ENCODE peak calls at places on chromosome 10, in ten cellular contexts. H is suprapubic skin, C is GM12878, M is transverse colon, V is A549, R is SK-N-SH, J is upper lobe of left lung, O is tibial nerve, Z is stomach, A is K562. X is an unnamed sample. For H3K4me1, the result is how much of the 10 kb centered on the place peaks cover.

GRCh38 chr10:73956476-73957338 is 41.2 kb upstream of the VCL start:
- DNase-seq in H (no peak), C (peak), M (no peak), V (no peak), R (no peak), J (no peak), O (no peak), Z (no peak), A (peak), X (no peak)

GRCh38 chr10:14659626-14660196 is 115.0 kb downstream of the FAM107B start:
- DNase-seq in H (no peak), C (peak), M (peak), V (no peak), R (no peak), J (no peak), O (no peak), Z (peak), A (no peak), X (no peak)

GRCh38 chr10:131546086-131546810 is 234.7 kb upstream of the TCERG1L start:
- DNase-seq in H (no peak), C (no peak), M (no peak), V (no peak), R (no peak), J (no peak), O (no peak), Z (no peak), A (no peak), X (no peak)

GRCh38 chr10:132434405-132435005 is 37.5 kb downstream of the PWWP2B start:
- DNase-seq in H (no peak), C (no peak), M (no peak), V (no peak), R (peak), J (peak), O (no peak), Z (no peak), A (peak), X (no peak)

GRCh38 chr10:72846225-72846624 is 47.3 kb upstream of the OIT3 start:
- DNase-seq in H (no peak), C (no peak), M (no peak), V (peak), R (no peak), J (no peak), O (no peak), Z (no peak), A (no peak), X (no peak)

GRCh38 chr10:114987995-114988394 is 50.0 kb downstream of the TRUB1 start:
- DNase-seq in H (no peak), C (no peak), M (no peak), V (no peak), R (no peak), J (no peak), O (no peak), Z (no peak), A (no peak), X (no peak)

GRCh38 chr10:24617771-24618396 is 105.8 kb downstream of the ARHGAP21 start:
- DNase-seq in H (no peak), C (no peak), M (peak), V (peak), R (peak), J (no peak), O (peak), Z (peak), A (peak), X (peak)

GRCh38 chr10:117653170-117653515 is 110.6 kb downstream of the EMX2 start:
- DNase-seq in H (no peak), C (peak), M (no peak), V (peak), R (no peak), J (no peak), O (no peak), Z (no peak), A (no peak), X (no peak)

GRCh38 chr10:51170518-51171245 is 96.4 kb downstream of the PRKG1 start:
- DNase-seq in H (no peak), C (no peak), M (no peak), V (no peak), R (no peak), J (no peak), O (no peak), Z (no peak), A (no peak), X (no peak)

GRCh38 chr10:97235353-97235752 is 49.6 kb upstream of the SLIT1 start:
- DNase-seq in H (no peak), C (no peak), M (no peak), V (no peak), R (no peak), J (no peak), O (no peak), Z (no peak), A (no peak), X (no peak)

GRCh38 chr10:90751107-90751997 is 106.5 kb downstream of the HTR7 start:
- DNase-seq in H (no peak), C (peak), M (peak), V (peak), R (peak), J (no peak), O (peak), Z (no peak), A (peak), X (no peak)

GRCh38 chr10:19706904-19707303 is 109.3 kb upstream of the PLXDC2 start:
- DNase-seq in H (no peak), C (no peak), M (no peak), V (no peak), R (no peak), J (no peak), O (no peak), Z (no peak), A (no peak), X (no peak)

GRCh38 chr10:14491814-14492213 is 161.1 kb upstream of the FRMD4A start:
- DNase-seq in H (no peak), C (no peak), M (no peak), V (no peak), R (no peak), J (no peak), O (no peak), Z (no peak), A (no peak), X (no peak)

GRCh38 chr10:58326967-58327381 is 7.8 kb upstream of the UBE2D1 start:
- DNase-seq in H (peak), C (no peak), M (no peak), V (no peak), R (no peak), J (peak), O (peak), Z (no peak), A (no peak), X (peak)

GRCh38 chr10:22230331-22230833 is 12.6 kb upstream of the EBLN1 start:
- DNase-seq in H (no peak), C (no peak), M (no peak), V (peak), R (peak), J (no peak), O (no peak), Z (no peak), A (peak), X (no peak)

GRCh38 chr10:123135415-123136141 is at the start of gene HMX3:
- DNase-seq in H (no peak), C (no peak), M (no peak), V (peak), R (peak), J (peak), O (no peak), Z (no peak), A (peak), X (no peak)

GRCh38 chr10:59434463-59435326 is 72.3 kb upstream of the FAM13C start:
- DNase-seq in H (no peak), C (no peak), M (no peak), V (no peak), R (no peak), J (no peak), O (no peak), Z (no peak), A (no peak), X (no peak)

GRCh38 chr10:123109466-123109865 is 26.3 kb upstream of the HMX3 start:
- DNase-seq in H (no peak), C (no peak), M (no peak), V (no peak), R (no peak), J (no peak), O (no peak), Z (no peak), A (no peak), X (no peak)

GRCh38 chr10:79358811-79359210 is 11.5 kb downstream of the PPIF start:
- DNase-seq in H (no peak), C (no peak), M (peak), V (no peak), R (no peak), J (no peak), O (no peak), Z (peak), A (no peak), X (no peak)

DNA sequence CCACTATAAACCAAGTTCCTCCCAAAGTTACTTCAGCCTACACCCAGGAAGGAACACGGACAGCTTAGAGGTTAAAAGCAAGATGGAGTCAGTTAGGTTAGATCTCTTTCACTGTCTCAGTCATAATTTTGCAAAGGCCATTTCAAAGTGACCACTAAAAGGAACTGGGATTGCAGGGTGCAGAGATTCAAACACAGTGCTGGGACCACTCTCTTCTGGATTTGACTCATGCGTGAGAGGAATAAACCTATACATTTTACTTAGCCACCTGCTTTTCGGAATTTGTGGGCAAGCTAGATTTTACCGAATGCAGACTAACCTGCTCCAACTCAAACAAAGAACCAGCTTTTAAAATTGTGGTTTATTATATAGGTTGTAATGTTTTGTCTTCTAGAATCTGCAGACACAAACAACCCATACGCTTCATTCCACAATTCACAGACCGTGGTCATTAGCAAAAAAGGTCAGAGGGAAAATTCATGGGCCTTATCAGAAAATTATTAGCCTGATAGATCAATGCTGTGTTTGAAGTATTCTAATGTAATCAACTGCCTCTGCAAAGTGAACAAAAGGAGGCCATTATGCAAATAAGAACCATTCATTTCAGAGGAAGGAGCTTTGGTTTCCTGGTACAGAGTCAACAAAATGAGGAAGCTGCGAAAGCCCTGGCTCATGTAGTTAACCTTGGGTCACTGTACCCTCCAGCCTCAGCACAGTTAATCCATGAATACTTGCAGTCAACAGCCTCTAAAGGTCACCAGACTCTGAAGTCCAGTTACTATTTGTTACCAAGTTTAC is 342.7 kb upstream of the KLF6 start:
- DNase-seq in H (no peak), C (peak), M (peak), V (no peak), R (no peak), J (no peak), O (no peak), Z (peak), A (no peak), X (no peak)
- TF ChIP-seq EP300 in H (no peak), C (peak), M (no peak), V (no peak), R (no peak), J (no peak), O (peak), Z (no peak), A (no peak), X (no peak)

GRCh38 chr10:3780766-3781457 is 4.1 kb downstream of the KLF6 start:
- DNase-seq in H (no peak), C (no peak), M (no peak), V (no peak), R (no peak), J (peak), O (no peak), Z (no peak), A (no peak), X (no peak)
- H3K4me1 ChIP-seq in H (half or more), C (under half), M (half or more), V (half or more), R (under half), J (half or more), O (half or more), Z (half or more), A (under half), X (under half)

DNA sequence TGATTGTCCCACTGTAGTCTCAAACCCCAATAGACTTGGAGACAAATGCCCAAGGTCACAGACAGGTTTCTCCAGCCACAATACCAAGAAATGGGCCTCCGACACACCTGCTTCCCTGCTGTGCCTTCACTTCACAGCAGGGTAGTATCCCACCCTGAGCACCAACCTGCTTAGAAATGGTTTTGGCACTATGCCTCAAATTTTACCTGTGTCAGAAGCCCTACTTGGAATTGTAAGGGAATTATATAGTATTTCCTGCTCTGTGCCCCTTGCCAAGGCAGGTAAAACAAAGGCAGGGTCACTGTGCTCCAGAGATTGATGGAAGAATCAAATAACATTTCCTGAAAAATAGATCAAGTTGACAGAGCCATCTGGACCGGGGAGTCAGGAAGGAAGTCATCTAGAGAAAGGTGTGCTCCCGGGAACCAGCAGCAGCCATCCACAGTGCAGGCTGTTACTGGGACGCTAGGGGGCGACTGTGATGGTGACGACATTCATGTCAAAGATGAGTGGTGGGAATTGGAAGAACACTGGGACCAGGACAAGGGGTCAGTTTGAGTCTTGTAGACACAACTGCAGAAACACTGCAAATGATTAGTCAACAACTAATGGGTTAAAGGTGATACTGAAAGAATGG is 117.8 kb upstream of the AKR1E2 start:
- DNase-seq in H (no peak), C (no peak), M (no peak), V (no peak), R (no peak), J (no peak), O (no peak), Z (no peak), A (peak), X (no peak)
- TF ChIP-seq CTCF in H (no peak), C (peak), M (no peak), V (peak), R (peak), J (no peak), O (no peak), Z (no peak), A (peak), X (no peak)

GRCh38 chr10:29301359-29301910 is 12.6 kb downstream of the LYZL1 start:
- DNase-seq in H (no peak), C (no peak), M (no peak), V (no peak), R (no peak), J (no peak), O (no peak), Z (no peak), A (no peak), X (no peak)

GRCh38 chr10:29302499-29302898 is 13.6 kb downstream of the LYZL1 start:
- DNase-seq in H (no peak), C (no peak), M (no peak), V (no peak), R (no peak), J (no peak), O (no peak), Z (no peak), A (no peak), X (no peak)

GRCh38 chr10:29306688-29307087 is 17.8 kb downstream of the LYZL1 start:
- DNase-seq in H (no peak), C (no peak), M (no peak), V (no peak), R (no peak), J (no peak), O (no peak), Z (no peak), A (no peak), X (no peak)

GRCh38 chr10:29305031-29305335 is 16.1 kb downstream of the LYZL1 start:
- DNase-seq in H (no peak), C (no peak), M (no peak), V (no peak), R (no peak), J (no peak), O (no peak), Z (no peak), A (no peak), X (no peak)

DNA sequence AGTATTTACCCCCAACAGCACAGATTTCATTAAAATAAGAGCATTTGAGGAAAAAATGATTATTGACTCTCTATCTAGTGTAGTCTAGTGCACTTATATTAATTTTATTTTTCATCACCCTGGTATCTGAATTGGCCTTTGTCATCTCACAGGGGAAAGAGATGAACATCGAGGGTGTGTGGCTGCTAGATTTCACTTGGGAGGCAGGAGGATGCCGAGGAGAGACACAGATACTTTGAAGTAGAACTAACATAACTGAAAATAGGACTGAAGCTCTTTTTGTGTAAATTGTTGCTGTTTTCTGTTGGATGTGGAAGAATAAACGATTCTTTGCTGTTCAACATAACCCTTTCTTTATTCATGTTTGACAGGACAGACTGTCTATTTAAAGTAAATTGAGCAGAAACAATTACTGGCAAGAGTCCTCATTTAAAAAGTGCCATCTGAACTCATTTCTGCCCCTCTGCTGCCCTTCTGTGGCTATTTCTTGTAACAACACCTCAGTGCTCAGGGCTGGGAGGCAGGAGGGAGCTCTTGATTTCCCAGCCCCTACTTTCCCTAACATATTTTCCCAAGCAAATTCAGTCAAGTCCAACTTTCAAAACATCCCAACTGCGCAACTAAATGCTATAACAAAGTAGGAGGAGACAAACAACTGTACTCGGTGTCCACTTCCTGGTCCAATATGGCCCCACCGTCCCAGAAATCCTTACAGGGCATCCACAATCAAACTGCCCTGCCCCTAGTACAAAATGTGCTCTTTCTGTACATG is 15.6 kb downstream of the LYZL1 start:
- DNase-seq in H (no peak), C (no peak), M (peak), V (peak), R (peak), J (no peak), O (peak), Z (peak), A (peak), X (peak)
- TF ChIP-seq EP300 in H (no peak), C (no peak), M (no peak), V (no peak), R (no peak), J (no peak), O (peak), Z (no peak), A (no peak), X (no peak)

X was measured in ovary.